ENCODE peak calls at places on chromosomes 13 and 19, in ten cellular contexts. One of them, this sample, is unnamed. For H3K4me1, the result is how much of the 10 kb centered on the place peaks cover.

GRCh38 chr13:57632276-57633140 is 964 bp downstream of the PCDH17 start:
- DNase-seq in Panc1: no peak
- DNase-seq in left ventricle myocardium inferior: no peak
- DNase-seq in stomach: no peak
- DNase-seq in heart right ventricle: peak
- DNase-seq in prostate gland: no peak
- DNase-seq in suprapubic skin: no peak
- DNase-seq in fibroblast of lung: peak
- DNase-seq in GM23248: no peak
- DNase-seq in Caco-2: no peak
- DNase-seq in this sample: no peak

GRCh38 chr19:495440-496332 is 600 bp upstream of the MADCAM1 start:
- DNase-seq in Panc1: no peak
- DNase-seq in left ventricle myocardium inferior: no peak
- DNase-seq in stomach: no peak
- DNase-seq in heart right ventricle: no peak
- DNase-seq in prostate gland: no peak
- DNase-seq in suprapubic skin: no peak
- DNase-seq in fibroblast of lung: peak
- DNase-seq in GM23248: peak
- DNase-seq in Caco-2: peak
- DNase-seq in this sample: no peak

GRCh38 chr13:27290715-27291114 is 20.1 kb downstream of the RASL11A start:
- DNase-seq in Panc1: no peak
- DNase-seq in left ventricle myocardium inferior: no peak
- DNase-seq in stomach: no peak
- DNase-seq in heart right ventricle: no peak
- DNase-seq in prostate gland: no peak
- DNase-seq in suprapubic skin: no peak
- DNase-seq in fibroblast of lung: no peak
- DNase-seq in GM23248: no peak
- DNase-seq in Caco-2: no peak
- DNase-seq in this sample: no peak

GRCh38 chr19:9953802-9954542 is 17.7 kb upstream of the OLFM2 start:
- DNase-seq in Panc1: no peak
- DNase-seq in left ventricle myocardium inferior: no peak
- DNase-seq in stomach: no peak
- DNase-seq in heart right ventricle: no peak
- DNase-seq in prostate gland: no peak
- DNase-seq in suprapubic skin: no peak
- DNase-seq in fibroblast of lung: peak
- DNase-seq in GM23248: no peak
- DNase-seq in Caco-2: no peak
- DNase-seq in this sample: no peak

GRCh38 chr19:5062195-5062594 is 93.3 kb downstream of the KDM4B start:
- DNase-seq in Panc1: no peak
- DNase-seq in left ventricle myocardium inferior: no peak
- DNase-seq in stomach: no peak
- DNase-seq in heart right ventricle: no peak
- DNase-seq in prostate gland: no peak
- DNase-seq in suprapubic skin: no peak
- DNase-seq in fibroblast of lung: no peak
- DNase-seq in GM23248: no peak
- DNase-seq in Caco-2: no peak
- DNase-seq in this sample: no peak

GRCh38 chr19:16888629-16889371 is at the start of gene F2RL3:
- DNase-seq in Panc1: no peak
- DNase-seq in left ventricle myocardium inferior: peak
- DNase-seq in stomach: peak
- DNase-seq in heart right ventricle: peak
- DNase-seq in prostate gland: no peak
- DNase-seq in suprapubic skin: no peak
- DNase-seq in fibroblast of lung: no peak
- DNase-seq in GM23248: peak
- DNase-seq in Caco-2: no peak
- DNase-seq in this sample: no peak

GRCh38 chr19:52963229-52963760 is 614 bp upstream of the ZNF816 start:
- DNase-seq in Panc1: no peak
- DNase-seq in left ventricle myocardium inferior: peak
- DNase-seq in stomach: no peak
- DNase-seq in heart right ventricle: no peak
- DNase-seq in prostate gland: peak
- DNase-seq in suprapubic skin: no peak
- DNase-seq in fibroblast of lung: no peak
- DNase-seq in GM23248: no peak
- DNase-seq in Caco-2: no peak
- DNase-seq in this sample: no peak

GRCh38 chr13:45219123-45219891 is 18.5 kb upstream of the KCTD4 start:
- DNase-seq in Panc1: no peak
- DNase-seq in left ventricle myocardium inferior: no peak
- DNase-seq in stomach: no peak
- DNase-seq in heart right ventricle: no peak
- DNase-seq in prostate gland: no peak
- DNase-seq in suprapubic skin: no peak
- DNase-seq in fibroblast of lung: peak
- DNase-seq in GM23248: peak
- DNase-seq in Caco-2: no peak
- DNase-seq in this sample: no peak

GRCh38 chr19:45668342-45668871 is 386 bp downstream of the GIPR start:
- DNase-seq in Panc1: no peak
- DNase-seq in left ventricle myocardium inferior: no peak
- DNase-seq in stomach: peak
- DNase-seq in heart right ventricle: no peak
- DNase-seq in prostate gland: no peak
- DNase-seq in suprapubic skin: no peak
- DNase-seq in fibroblast of lung: no peak
- DNase-seq in GM23248: peak
- DNase-seq in Caco-2: no peak
- DNase-seq in this sample: no peak

GRCh38 chr13:52921194-52921593 is 72.8 kb upstream of the PCDH8 start:
- DNase-seq in Panc1: no peak
- DNase-seq in left ventricle myocardium inferior: no peak
- DNase-seq in stomach: no peak
- DNase-seq in heart right ventricle: no peak
- DNase-seq in prostate gland: no peak
- DNase-seq in suprapubic skin: no peak
- DNase-seq in fibroblast of lung: no peak
- DNase-seq in GM23248: no peak
- DNase-seq in Caco-2: no peak
- DNase-seq in this sample: no peak

GRCh38 chr19:35031072-35031881 is 1.0 kb downstream of the SCN1B start:
- DNase-seq in Panc1: no peak
- DNase-seq in left ventricle myocardium inferior: peak
- DNase-seq in stomach: no peak
- DNase-seq in heart right ventricle: no peak
- DNase-seq in prostate gland: no peak
- DNase-seq in suprapubic skin: no peak
- DNase-seq in fibroblast of lung: peak
- DNase-seq in GM23248: peak
- DNase-seq in Caco-2: no peak
- DNase-seq in this sample: no peak

GRCh38 chr19:35032356-35032865 is 2.1 kb downstream of the SCN1B start:
- DNase-seq in Panc1: no peak
- DNase-seq in left ventricle myocardium inferior: no peak
- DNase-seq in stomach: no peak
- DNase-seq in heart right ventricle: no peak
- DNase-seq in prostate gland: no peak
- DNase-seq in suprapubic skin: no peak
- DNase-seq in fibroblast of lung: no peak
- DNase-seq in GM23248: no peak
- DNase-seq in Caco-2: no peak
- DNase-seq in this sample: no peak

GRCh38 chr19:35027851-35028599 is 2.2 kb upstream of the SCN1B start:
- DNase-seq in Panc1: no peak
- DNase-seq in left ventricle myocardium inferior: no peak
- DNase-seq in stomach: no peak
- DNase-seq in heart right ventricle: no peak
- DNase-seq in prostate gland: no peak
- DNase-seq in suprapubic skin: no peak
- DNase-seq in fibroblast of lung: peak
- DNase-seq in GM23248: peak
- DNase-seq in Caco-2: no peak
- DNase-seq in this sample: no peak

GRCh38 chr19:35029737-35030256 is 473 bp upstream of the SCN1B start:
- DNase-seq in Panc1: no peak
- DNase-seq in left ventricle myocardium inferior: no peak
- DNase-seq in stomach: no peak
- DNase-seq in heart right ventricle: no peak
- DNase-seq in prostate gland: no peak
- DNase-seq in suprapubic skin: no peak
- DNase-seq in fibroblast of lung: no peak
- DNase-seq in GM23248: peak
- DNase-seq in Caco-2: no peak
- DNase-seq in this sample: no peak

DNA sequence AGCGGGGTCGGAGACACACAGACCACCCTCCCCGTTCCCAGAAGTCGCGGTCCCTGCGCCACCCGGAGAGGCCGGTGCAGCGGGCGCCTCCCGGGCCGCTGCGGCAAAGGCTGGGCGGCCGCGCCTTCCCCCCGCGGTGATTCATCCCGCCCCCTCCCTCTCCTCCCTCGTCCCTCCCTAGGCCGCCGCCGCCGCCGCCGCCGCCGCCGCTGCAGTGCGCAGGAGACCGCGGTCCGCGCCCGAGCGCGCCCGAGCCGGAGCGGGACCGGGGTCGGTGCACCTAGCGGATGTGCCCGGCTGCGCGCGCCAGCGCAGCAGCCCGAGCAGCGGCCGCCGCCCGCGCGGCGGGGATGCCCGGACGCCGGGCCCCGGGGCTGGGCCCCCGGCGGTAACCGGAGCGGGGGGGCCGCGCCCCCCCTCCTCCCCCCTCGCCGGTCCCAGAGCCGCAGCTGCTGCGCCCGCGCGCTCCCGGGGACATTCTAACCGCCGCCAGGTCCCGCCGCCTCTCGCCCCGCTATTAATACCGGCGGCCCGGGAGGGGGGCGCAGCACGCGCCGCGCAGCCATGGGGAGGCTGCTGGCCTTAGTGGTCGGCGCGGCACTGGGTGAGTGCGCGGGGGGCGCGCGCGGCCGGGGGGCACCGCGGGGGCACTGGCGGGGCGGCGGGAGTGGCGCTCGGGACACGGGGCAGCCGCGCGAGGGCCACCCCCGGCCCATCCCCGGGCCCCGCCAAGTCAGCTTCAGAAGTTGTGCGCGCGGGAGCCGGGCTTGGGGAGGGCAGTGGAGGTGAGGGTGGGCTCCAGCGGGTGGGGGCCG is at the start of gene SCN1B:
- DNase-seq in Panc1: no peak
- DNase-seq in left ventricle myocardium inferior: peak
- DNase-seq in stomach: peak
- DNase-seq in heart right ventricle: peak
- DNase-seq in prostate gland: no peak
- DNase-seq in suprapubic skin: no peak
- DNase-seq in fibroblast of lung: peak
- DNase-seq in GM23248: peak
- DNase-seq in Caco-2: peak
- DNase-seq in this sample: no peak
- H3K4me3 ChIP-seq in Panc1: peak
- H3K4me3 ChIP-seq in left ventricle myocardium inferior: peak
- H3K4me3 ChIP-seq in stomach: peak
- H3K4me3 ChIP-seq in heart right ventricle: peak
- H3K4me3 ChIP-seq in prostate gland: peak
- H3K4me3 ChIP-seq in suprapubic skin: peak
- H3K4me3 ChIP-seq in fibroblast of lung: peak
- H3K4me3 ChIP-seq in GM23248: peak
- H3K4me3 ChIP-seq in Caco-2: peak
- H3K4me3 ChIP-seq in this sample: peak

GRCh38 chr19:38686530-38686888 is 39.1 kb downstream of the ACTN4 start:
- DNase-seq in Panc1: no peak
- DNase-seq in left ventricle myocardium inferior: no peak
- DNase-seq in stomach: no peak
- DNase-seq in heart right ventricle: no peak
- DNase-seq in prostate gland: no peak
- DNase-seq in suprapubic skin: peak
- DNase-seq in fibroblast of lung: no peak
- DNase-seq in GM23248: no peak
- DNase-seq in Caco-2: no peak
- DNase-seq in this sample: no peak
- H3K4me1 ChIP-seq in Panc1: half or more
- H3K4me1 ChIP-seq in left ventricle myocardium inferior: half or more
- H3K4me1 ChIP-seq in stomach: half or more
- H3K4me1 ChIP-seq in heart right ventricle: half or more
- H3K4me1 ChIP-seq in prostate gland: under half
- H3K4me1 ChIP-seq in suprapubic skin: half or more
- H3K4me1 ChIP-seq in fibroblast of lung: under half
- H3K4me1 ChIP-seq in GM23248: half or more
- H3K4me1 ChIP-seq in Caco-2: half or more
- H3K4me1 ChIP-seq in this sample: half or more

DNA sequence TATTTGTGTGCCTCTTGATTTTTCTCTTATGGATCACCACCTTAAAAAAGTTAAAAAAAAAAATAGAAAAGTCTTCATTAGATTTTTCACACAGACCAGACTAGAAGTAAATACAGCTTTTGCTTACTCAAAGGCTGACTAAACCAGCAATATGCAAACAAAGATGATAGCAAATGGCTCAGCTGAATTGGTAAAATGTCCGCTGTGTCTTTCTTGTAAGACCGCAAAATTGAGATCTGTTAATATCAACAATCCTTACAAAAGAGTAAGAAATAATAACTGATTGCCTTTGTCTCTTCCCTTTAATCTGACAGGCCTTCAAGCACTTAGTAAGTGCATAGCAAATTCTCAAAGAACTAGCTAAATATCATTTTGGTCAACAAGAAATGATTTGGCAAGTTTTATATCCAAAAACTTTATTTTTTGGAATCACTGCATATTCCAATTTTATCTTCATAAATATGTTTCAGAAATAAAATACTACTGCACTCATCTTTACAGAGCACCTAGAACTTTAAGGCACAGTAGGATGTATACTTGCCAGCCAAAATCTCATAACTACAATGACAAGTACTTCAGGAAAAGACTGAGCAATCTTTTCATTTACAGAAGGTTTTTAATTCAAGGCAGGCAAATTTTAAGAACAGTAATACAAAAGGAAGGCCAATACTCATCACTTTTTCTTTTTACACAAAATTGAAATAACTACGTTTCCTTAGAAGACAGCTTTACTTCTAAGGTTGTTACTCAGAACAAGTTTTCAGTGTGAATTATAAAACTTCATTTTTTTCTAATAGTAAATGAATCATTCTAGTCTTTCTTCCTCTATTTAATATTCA is 1.2 kb downstream of the ELF1 start:
- DNase-seq in Panc1: no peak
- DNase-seq in left ventricle myocardium inferior: no peak
- DNase-seq in stomach: no peak
- DNase-seq in heart right ventricle: no peak
- DNase-seq in prostate gland: no peak
- DNase-seq in suprapubic skin: no peak
- DNase-seq in fibroblast of lung: no peak
- DNase-seq in GM23248: no peak
- DNase-seq in Caco-2: no peak
- DNase-seq in this sample: no peak
- H3K4me3 ChIP-seq in Panc1: no peak
- H3K4me3 ChIP-seq in left ventricle myocardium inferior: peak
- H3K4me3 ChIP-seq in stomach: peak
- H3K4me3 ChIP-seq in heart right ventricle: no peak
- H3K4me3 ChIP-seq in prostate gland: peak
- H3K4me3 ChIP-seq in suprapubic skin: peak
- H3K4me3 ChIP-seq in fibroblast of lung: no peak
- H3K4me3 ChIP-seq in GM23248: no peak
- H3K4me3 ChIP-seq in Caco-2: peak
- H3K4me3 ChIP-seq in this sample: peak

GRCh38 chr19:7815325-7815724 is 14.7 kb upstream of the EVI5L start:
- DNase-seq in Panc1: no peak
- DNase-seq in left ventricle myocardium inferior: no peak
- DNase-seq in stomach: no peak
- DNase-seq in heart right ventricle: no peak
- DNase-seq in prostate gland: no peak
- DNase-seq in suprapubic skin: no peak
- DNase-seq in fibroblast of lung: no peak
- DNase-seq in GM23248: no peak
- DNase-seq in Caco-2: no peak
- DNase-seq in this sample: no peak
- H3K4me1 ChIP-seq in Panc1: under half
- H3K4me1 ChIP-seq in left ventricle myocardium inferior: under half
- H3K4me1 ChIP-seq in stomach: under half
- H3K4me1 ChIP-seq in heart right ventricle: under half
- H3K4me1 ChIP-seq in prostate gland: under half
- H3K4me1 ChIP-seq in suprapubic skin: under half
- H3K4me1 ChIP-seq in fibroblast of lung: under half
- H3K4me1 ChIP-seq in GM23248: under half
- H3K4me1 ChIP-seq in Caco-2: under half
- H3K4me1 ChIP-seq in this sample: under half